ENCODE peak calls at places on chromosomes 6 and 20, in nine cellular contexts. X is cardiac fibroblast, R is kidney epithelial cell, B is Caco-2, Z is lower leg skin, T is IMR-90, N is breast epithelium, H is astrocyte of the cerebellum, L is left lung. Q is an unnamed sample.

GRCh38 chr6:145428656-145429173 is 306.6 kb downstream of the EPM2A start:
- DNase-seq in H (no peak), T (no peak), L (no peak), N (no peak), Z (no peak), B (no peak), R (no peak), X (no peak), Q (no peak)

GRCh38 chr6:43070028-43070632 is 6.0 kb upstream of the PTK7 start:
- DNase-seq in H (no peak), X (peak), B (peak), R (no peak), Z (no peak), L (no peak), T (peak), N (no peak), Q (no peak)

GRCh38 chr6:41072836-41073202 is at the start of gene NFYA:
- DNase-seq in R (peak), Z (no peak), L (no peak), N (peak), T (peak), H (no peak), B (no peak), X (peak), Q (no peak)

GRCh38 chr6:37489697-37490336 is 9.9 kb downstream of the CCDC167 start:
- DNase-seq in X (no peak), R (no peak), B (no peak), T (no peak), L (no peak), N (no peak), Z (no peak), H (no peak), Q (no peak)

GRCh38 chr6:39206250-39206721 is 23.0 kb downstream of the KCNK5 start:
- DNase-seq in X (no peak), N (no peak), H (no peak), L (peak), R (no peak), Z (no peak), T (no peak), B (no peak), Q (no peak)

GRCh38 chr6:636488-636887 is 20.4 kb downstream of the HUS1B start:
- DNase-seq in N (no peak), T (peak), L (no peak), B (no peak), X (no peak), R (no peak), Z (no peak), H (no peak), Q (no peak)

GRCh38 chr6:78132681-78133410 is 480.0 kb downstream of the MEI4 start:
- DNase-seq in H (no peak), T (no peak), X (no peak), N (no peak), B (peak), L (no peak), R (no peak), Z (no peak), Q (no peak)

GRCh38 chr6:143465546-143465945 is 14.9 kb downstream of the PEX3 start:
- DNase-seq in B (no peak), R (no peak), T (no peak), H (no peak), Z (no peak), N (no peak), L (no peak), X (peak), Q (no peak)

GRCh38 chr20:58697867-58698703 is 5.5 kb downstream of the NPEPL1 start:
- DNase-seq in Z (no peak), N (no peak), H (no peak), L (peak), B (peak), T (no peak), R (no peak), X (no peak), Q (no peak)

GRCh38 chr6:50600280-50600679 is 113.0 kb upstream of the TFAP2D start:
- DNase-seq in Z (no peak), B (no peak), T (no peak), X (no peak), L (no peak), N (no peak), H (no peak), R (no peak), Q (no peak)

GRCh38 chr6:13494137-13494536 is 6.7 kb upstream of the GFOD1 start:
- DNase-seq in N (no peak), X (no peak), Z (no peak), B (no peak), R (no peak), H (no peak), T (no peak), L (no peak), Q (no peak)

GRCh38 chr6:45115696-45116095 is 212.4 kb upstream of the RUNX2 start:
- DNase-seq in L (no peak), R (peak), X (peak), N (no peak), B (no peak), H (no peak), Z (no peak), T (peak), Q (no peak)

GRCh38 chr6:7526755-7527154 is 14.7 kb upstream of the DSP start:
- DNase-seq in X (no peak), Z (no peak), R (no peak), L (no peak), N (no peak), B (no peak), T (no peak), H (no peak), Q (no peak)

GRCh38 chr6:11782524-11782923 is 3.9 kb upstream of the ADTRP start:
- DNase-seq in X (no peak), L (no peak), H (no peak), N (no peak), B (no peak), Z (no peak), R (no peak), T (no peak), Q (no peak)

GRCh38 chr6:56789879-56790278 is 147.2 kb upstream of the DST start:
- DNase-seq in Z (no peak), N (no peak), X (no peak), B (no peak), R (no peak), H (no peak), T (no peak), L (no peak), Q (no peak)

GRCh38 chr6:170437719-170438401 is 115.2 kb downstream of the PSMB1 start:
- DNase-seq in Z (no peak), H (no peak), X (no peak), L (no peak), T (peak), N (no peak), B (no peak), R (no peak), Q (no peak)

GRCh38 chr20:11103866-11104265 is 430.1 kb upstream of the JAG1 start:
- DNase-seq in N (no peak), R (no peak), B (no peak), L (no peak), H (no peak), X (peak), Z (no peak), T (peak), Q (no peak)

GRCh38 chr6:142118926-142119325 is 13.8 kb upstream of the GJE1 start:
- DNase-seq in X (peak), R (no peak), L (no peak), N (no peak), T (peak), Z (no peak), H (no peak), B (no peak), Q (no peak)

GRCh38 chr6:142728367-142728766 is 216.6 kb downstream of the HIVEP2 start:
- DNase-seq in B (no peak), N (no peak), L (no peak), T (no peak), R (no peak), Z (no peak), X (no peak), H (no peak), Q (no peak)

GRCh38 chr6:117906905-117907599 is at the start of gene SLC35F1:
- DNase-seq in X (peak), L (peak), T (peak), B (no peak), R (no peak), N (no peak), H (peak), Z (no peak), Q (no peak)

GRCh38 chr20:14384411-14384810 is 47.0 kb upstream of the FLRT3 start:
- DNase-seq in X (peak), H (no peak), Z (no peak), N (no peak), R (no peak), B (no peak), T (peak), L (no peak), Q (no peak)

GRCh38 chr6:112041535-112041934 is 12.4 kb upstream of the CCN6 start:
- DNase-seq in X (no peak), R (no peak), L (no peak), H (no peak), T (no peak), Z (no peak), B (no peak), N (no peak), Q (no peak)

GRCh38 chr6:6915813-6916547 is 191.8 kb upstream of the RREB1 start:
- DNase-seq in Z (peak), B (no peak), T (peak), R (no peak), H (peak), L (peak), X (peak), N (no peak), Q (no peak)

GRCh38 chr20:58071500-58071804 is 157.0 kb downstream of the ANKRD60 start:
- DNase-seq in N (no peak), X (no peak), H (no peak), R (no peak), B (no peak), L (no peak), T (no peak), Z (peak), Q (no peak)

GRCh38 chr6:118894425-118895240 is 681 bp downstream of the ASF1A start:
- DNase-seq in R (no peak), H (no peak), B (peak), T (peak), Z (peak), X (peak), N (peak), L (peak), Q (no peak)

GRCh38 chr20:57809661-57810172 is 99.9 kb upstream of the PMEPA1 start:
- DNase-seq in T (no peak), R (no peak), X (no peak), Z (peak), N (peak), L (no peak), H (no peak), B (no peak), Q (no peak)

GRCh38 chr6:96162711-96163120 is 146.9 kb downstream of the FUT9 start:
- DNase-seq in Z (no peak), N (no peak), L (no peak), H (no peak), R (peak), B (no peak), X (no peak), T (no peak), Q (no peak)

GRCh38 chr6:15491255-15491985 is 171.4 kb downstream of the DTNBP1 start:
- DNase-seq in X (peak), L (peak), B (no peak), T (peak), Z (peak), R (no peak), N (no peak), H (peak), Q (peak)

GRCh38 chr6:140071115-140071514 is 696.7 kb upstream of the CITED2 start:
- DNase-seq in Z (no peak), H (peak), X (peak), R (peak), T (peak), L (no peak), B (no peak), N (no peak), Q (peak)

GRCh38 chr6:34810936-34811632 is 19.2 kb downstream of the BLTP3A start:
- DNase-seq in T (peak), N (no peak), R (no peak), X (no peak), H (no peak), L (no peak), B (no peak), Z (no peak), Q (no peak)

GRCh38 chr6:32979720-32980487 is 11.5 kb downstream of the BRD2 start:
- DNase-seq in L (no peak), N (no peak), T (no peak), H (no peak), B (no peak), R (no peak), Z (no peak), X (no peak), Q (no peak)

GRCh38 chr6:44064089-44064947 is 62.9 kb downstream of the MRPL14 start:
- DNase-seq in Z (peak), X (peak), H (peak), R (peak), N (no peak), B (no peak), T (peak), L (peak), Q (peak)

GRCh38 chr6:38783436-38784228 is 68.5 kb downstream of the DNAH8 start:
- DNase-seq in H (no peak), N (no peak), T (no peak), X (no peak), R (no peak), B (no peak), Z (no peak), L (no peak), Q (no peak)

DNA sequence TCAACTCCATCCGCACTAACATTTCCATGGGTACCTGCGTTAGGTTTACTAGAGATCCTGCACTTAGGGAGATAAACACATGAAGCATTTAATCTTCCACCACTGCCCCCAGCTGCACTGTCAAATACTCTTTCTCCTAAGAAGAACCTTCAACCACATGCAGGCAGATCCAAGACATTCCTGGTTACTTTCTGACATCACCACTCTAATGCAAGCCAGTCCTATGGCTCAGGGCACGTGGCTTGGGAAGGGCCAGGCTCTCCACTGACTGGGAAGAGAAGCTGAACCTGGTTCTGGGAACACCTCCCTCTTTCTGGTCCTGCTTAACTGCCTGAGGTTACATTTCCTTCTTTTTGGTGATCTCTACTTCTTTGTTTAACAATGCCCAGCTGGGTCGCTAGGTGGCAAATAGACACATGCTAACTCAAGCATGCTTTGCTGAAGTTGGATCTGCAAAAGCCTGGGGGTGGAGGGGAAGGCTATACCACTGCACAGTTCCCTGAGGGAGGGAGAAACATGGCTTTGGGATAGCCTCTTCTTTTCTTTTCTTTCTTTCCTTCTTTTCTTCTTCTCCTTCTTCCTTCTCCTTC is 249.8 kb downstream of the GMDS start:
- DNase-seq in X (no peak), R (no peak), Z (no peak), N (no peak), H (peak), L (no peak), T (peak), B (no peak), Q (no peak)
- TF ChIP-seq CTCF in X (no peak), R (no peak), Z (no peak), N (no peak), H (no peak), L (no peak), T (no peak), B (no peak), Q (no peak)

GRCh38 chr6:154909821-154910220 is 85.3 kb upstream of the TIAM2 start:
- DNase-seq in N (no peak), X (peak), T (peak), L (no peak), B (peak), H (peak), Z (no peak), R (no peak), Q (no peak)
- H3K4me3 ChIP-seq in N (no peak), X (no peak), T (no peak), L (no peak), B (no peak), H (no peak), Z (no peak), R (no peak), Q (no peak)

DNA sequence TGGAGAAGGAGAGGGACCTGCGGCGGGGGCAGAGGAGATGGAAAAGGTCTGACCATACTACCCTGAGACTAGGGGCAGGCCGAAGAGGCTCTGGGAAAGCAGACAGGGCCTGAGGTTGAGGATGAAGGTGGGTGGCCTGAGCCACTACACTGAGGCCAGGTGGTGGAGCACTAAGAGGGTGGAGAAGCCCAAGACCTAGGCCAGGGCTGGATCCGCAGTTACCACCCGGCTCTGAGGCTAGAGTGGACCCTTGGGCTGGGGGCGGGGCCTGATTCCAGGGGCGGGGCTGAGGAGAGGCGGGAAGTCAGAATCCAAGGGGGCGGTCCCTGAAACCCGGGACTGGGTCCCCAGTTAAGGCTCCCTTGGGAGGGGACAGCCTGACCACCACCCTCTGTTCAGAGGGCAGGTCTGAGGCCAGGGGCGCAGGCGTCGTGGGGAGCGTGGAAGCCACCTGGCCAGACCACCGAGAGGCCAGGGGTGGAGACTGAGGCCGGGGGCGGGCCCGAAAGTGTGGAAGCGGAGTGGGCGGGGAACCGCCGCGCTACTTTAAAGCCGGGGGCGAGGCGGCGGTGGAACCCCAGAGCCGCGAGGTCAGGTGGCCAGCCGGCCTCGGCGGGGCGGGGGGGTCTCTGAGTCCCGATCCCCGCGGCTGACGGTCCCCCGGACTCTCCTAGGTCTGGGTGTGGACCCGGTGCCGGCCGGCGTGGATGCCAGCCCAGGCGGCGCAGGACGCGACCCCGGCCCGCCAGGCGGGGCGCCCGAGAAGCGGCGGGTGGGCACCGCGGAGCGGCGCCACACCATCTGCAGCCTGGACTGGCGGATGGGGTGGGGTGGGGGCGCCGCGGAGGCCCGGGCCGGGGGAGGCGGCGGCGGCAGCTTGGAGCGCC is 8.3 kb downstream of the CCM2L start:
- DNase-seq in B (peak), N (peak), L (peak), R (no peak), H (no peak), Z (peak), T (no peak), X (no peak), Q (no peak)
- TF ChIP-seq CTCF in B (peak), N (no peak), L (no peak), R (no peak), H (no peak), Z (no peak), T (no peak), X (no peak), Q (no peak)

GRCh38 chr6:3318226-3318625 is 59.5 kb downstream of the PSMG4 start:
- DNase-seq in H (no peak), R (no peak), Z (no peak), L (no peak), T (no peak), B (no peak), X (no peak), N (no peak), Q (no peak)

GRCh38 chr6:3316818-3317217 is 58.1 kb downstream of the PSMG4 start:
- DNase-seq in Z (no peak), B (no peak), X (no peak), L (no peak), N (no peak), R (no peak), T (no peak), H (no peak), Q (no peak)

GRCh38 chr6:3318821-3319540 is 60.2 kb downstream of the PSMG4 start:
- DNase-seq in H (no peak), N (no peak), X (no peak), L (no peak), Z (no peak), T (no peak), R (no peak), B (no peak), Q (no peak)

GRCh38 chr6:3316363-3316762 is 57.6 kb downstream of the PSMG4 start:
- DNase-seq in B (no peak), L (no peak), X (no peak), Z (no peak), T (no peak), R (no peak), H (no peak), N (no peak), Q (no peak)

GRCh38 chr6:3317741-3318211 is 59.0 kb downstream of the PSMG4 start:
- DNase-seq in Z (no peak), R (no peak), L (no peak), N (no peak), H (no peak), B (no peak), T (peak), X (no peak), Q (no peak)
- H3K4me3 ChIP-seq in Z (no peak), R (no peak), L (no peak), N (no peak), H (no peak), B (no peak), T (no peak), X (no peak), Q (no peak)

GRCh38 chr20:54207743-54208491 is at the start of gene PFDN4:
- DNase-seq in R (no peak), X (peak), Z (peak), H (peak), N (peak), T (peak), B (peak), L (peak), Q (peak)

GRCh38 chr20:54207053-54207742 is 689 bp upstream of the PFDN4 start:
- DNase-seq in X (no peak), R (no peak), Z (no peak), T (no peak), B (no peak), H (no peak), N (no peak), L (no peak), Q (no peak)

GRCh38 chr20:54208492-54209044 is 681 bp downstream of the PFDN4 start:
- DNase-seq in R (no peak), Z (no peak), X (peak), H (peak), B (no peak), N (no peak), L (no peak), T (peak), Q (peak)

GRCh38 chr20:54212226-54212625 is 4.3 kb downstream of the PFDN4 start:
- DNase-seq in X (peak), H (peak), B (no peak), N (no peak), R (no peak), L (no peak), Z (no peak), T (peak), Q (no peak)

DNA sequence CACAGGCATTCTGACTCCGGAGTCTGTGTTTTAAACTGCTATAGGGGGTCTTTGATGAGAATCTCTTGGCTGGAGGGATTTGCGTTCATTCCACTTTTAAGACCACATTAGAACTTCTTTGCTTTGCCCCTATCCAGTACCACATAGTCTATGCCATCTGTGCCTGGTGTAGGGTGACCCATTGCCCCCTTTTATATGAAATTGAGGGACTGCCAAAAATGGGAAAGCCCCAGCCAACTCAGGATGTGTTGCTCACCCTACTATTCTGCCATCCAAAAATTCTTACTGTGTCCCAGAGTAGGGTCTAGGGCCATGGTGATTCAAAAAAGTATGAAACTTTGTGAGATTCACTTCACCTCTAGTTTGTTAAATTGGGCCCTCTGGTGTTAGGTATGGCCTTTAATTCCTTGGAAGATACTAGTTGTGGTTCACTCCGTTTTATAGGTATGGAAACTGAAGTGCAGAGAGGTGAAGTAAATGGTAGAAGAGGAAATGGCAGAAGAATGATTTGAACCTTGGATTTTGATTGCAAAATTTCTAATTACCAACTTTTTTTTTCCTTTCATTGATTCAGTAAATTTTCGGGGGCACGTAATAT is 1.4 kb downstream of the PFDN4 start:
- DNase-seq in H (no peak), N (no peak), Z (no peak), L (no peak), T (no peak), B (no peak), X (no peak), R (no peak), Q (no peak)
- TF ChIP-seq CTCF in H (no peak), N (no peak), Z (no peak), L (no peak), T (no peak), B (peak), X (no peak), R (peak), Q (no peak)

Q was measured in AG04449.